ENCODE peak calls at places on chromosomes 11 and 22, in ten cellular contexts. One of them, this sample, is unnamed.

GRCh38 chr11:108880510-108880909 is 215.6 kb downstream of the DDX10 start:
- DNase-seq in left ventricle myocardium inferior: no peak
- DNase-seq in right lobe of liver: no peak
- DNase-seq in PC-3: no peak
- DNase-seq in heart right ventricle: no peak
- DNase-seq in pancreas: no peak
- DNase-seq in uterus: no peak
- DNase-seq in testis: no peak
- DNase-seq in stomach: no peak
- DNase-seq in kidney epithelial cell: no peak
- DNase-seq in this sample: no peak

GRCh38 chr11:58530236-58530635 is 22.3 kb upstream of the OR5B21 start:
- DNase-seq in heart right ventricle: no peak
- DNase-seq in right lobe of liver: no peak
- DNase-seq in stomach: no peak
- DNase-seq in testis: no peak
- DNase-seq in left ventricle myocardium inferior: no peak
- DNase-seq in uterus: no peak
- DNase-seq in pancreas: no peak
- DNase-seq in kidney epithelial cell: no peak
- DNase-seq in PC-3: no peak
- DNase-seq in this sample: no peak

GRCh38 chr22:17269224-17269606 is 50.0 kb upstream of the ADA2 start:
- DNase-seq in pancreas: no peak
- DNase-seq in right lobe of liver: no peak
- DNase-seq in testis: no peak
- DNase-seq in PC-3: no peak
- DNase-seq in heart right ventricle: no peak
- DNase-seq in stomach: no peak
- DNase-seq in kidney epithelial cell: no peak
- DNase-seq in left ventricle myocardium inferior: no peak
- DNase-seq in uterus: no peak
- DNase-seq in this sample: no peak

GRCh38 chr11:29093416-29093815 is 923.4 kb downstream of the KCNA4 start:
- DNase-seq in uterus: no peak
- DNase-seq in left ventricle myocardium inferior: no peak
- DNase-seq in stomach: no peak
- DNase-seq in testis: no peak
- DNase-seq in kidney epithelial cell: no peak
- DNase-seq in heart right ventricle: no peak
- DNase-seq in right lobe of liver: no peak
- DNase-seq in PC-3: peak; percentile 69
- DNase-seq in pancreas: no peak
- DNase-seq in this sample: peak; percentile 21

GRCh38 chr22:48071305-48071704 is 1308.9 kb downstream of the TBC1D22A start:
- DNase-seq in kidney epithelial cell: no peak
- DNase-seq in PC-3: no peak
- DNase-seq in stomach: no peak
- DNase-seq in pancreas: no peak
- DNase-seq in uterus: no peak
- DNase-seq in left ventricle myocardium inferior: no peak
- DNase-seq in right lobe of liver: no peak
- DNase-seq in testis: no peak
- DNase-seq in heart right ventricle: no peak
- DNase-seq in this sample: no peak

GRCh38 chr11:8219257-8220021 is 44.2 kb downstream of the LMO1 start:
- DNase-seq in left ventricle myocardium inferior: no peak
- DNase-seq in kidney epithelial cell: peak; percentile 23
- DNase-seq in pancreas: no peak
- DNase-seq in testis: peak; percentile 70
- DNase-seq in heart right ventricle: no peak
- DNase-seq in right lobe of liver: peak; percentile 43
- DNase-seq in uterus: no peak
- DNase-seq in stomach: peak; percentile 64
- DNase-seq in PC-3: peak; percentile 67
- DNase-seq in this sample: no peak

GRCh38 chr22:37260939-37261338 is 16.9 kb upstream of the RAC2 start:
- DNase-seq in uterus: no peak
- DNase-seq in heart right ventricle: peak; percentile 36
- DNase-seq in left ventricle myocardium inferior: peak; percentile 55
- DNase-seq in stomach: peak; percentile 67
- DNase-seq in kidney epithelial cell: no peak
- DNase-seq in right lobe of liver: peak; percentile 60
- DNase-seq in PC-3: peak; percentile 57
- DNase-seq in pancreas: peak; percentile 76
- DNase-seq in testis: peak; percentile 81
- DNase-seq in this sample: no peak

GRCh38 chr11:73323464-73323863 is 15.4 kb downstream of the ARHGEF17 start:
- DNase-seq in testis: peak; percentile 87
- DNase-seq in pancreas: peak; percentile 64
- DNase-seq in stomach: peak; percentile 47
- DNase-seq in heart right ventricle: peak; percentile 83
- DNase-seq in PC-3: no peak
- DNase-seq in kidney epithelial cell: no peak
- DNase-seq in right lobe of liver: peak; percentile 56
- DNase-seq in left ventricle myocardium inferior: peak; percentile 85
- DNase-seq in uterus: peak; percentile 96
- DNase-seq in this sample: no peak

GRCh38 chr11:96237759-96238158 is 105.2 kb downstream of the MAML2 start:
- DNase-seq in right lobe of liver: no peak
- DNase-seq in PC-3: no peak
- DNase-seq in heart right ventricle: no peak
- DNase-seq in kidney epithelial cell: no peak
- DNase-seq in left ventricle myocardium inferior: no peak
- DNase-seq in stomach: no peak
- DNase-seq in testis: no peak
- DNase-seq in pancreas: no peak
- DNase-seq in uterus: no peak
- DNase-seq in this sample: no peak

GRCh38 chr11:109970516-109971183 is 122.5 kb upstream of the ZC3H12C start:
- DNase-seq in stomach: no peak
- DNase-seq in heart right ventricle: no peak
- DNase-seq in left ventricle myocardium inferior: no peak
- DNase-seq in PC-3: no peak
- DNase-seq in pancreas: no peak
- DNase-seq in right lobe of liver: no peak
- DNase-seq in kidney epithelial cell: no peak
- DNase-seq in uterus: no peak
- DNase-seq in testis: no peak
- DNase-seq in this sample: no peak

GRCh38 chr11:76626921-76627391 is 43.6 kb downstream of the LRRC32 start:
- DNase-seq in testis: no peak
- DNase-seq in heart right ventricle: no peak
- DNase-seq in stomach: no peak
- DNase-seq in PC-3: peak; percentile 16
- DNase-seq in uterus: no peak
- DNase-seq in pancreas: no peak
- DNase-seq in right lobe of liver: no peak
- DNase-seq in left ventricle myocardium inferior: no peak
- DNase-seq in kidney epithelial cell: no peak
- DNase-seq in this sample: no peak

GRCh38 chr22:45254388-45254787 is 13.7 kb upstream of the KIAA0930 start:
- DNase-seq in left ventricle myocardium inferior: no peak
- DNase-seq in right lobe of liver: no peak
- DNase-seq in kidney epithelial cell: no peak
- DNase-seq in heart right ventricle: no peak
- DNase-seq in PC-3: no peak
- DNase-seq in testis: no peak
- DNase-seq in uterus: no peak
- DNase-seq in stomach: no peak
- DNase-seq in pancreas: no peak
- DNase-seq in this sample: no peak

GRCh38 chr22:45253039-45253641 is 12.4 kb upstream of the KIAA0930 start:
- DNase-seq in stomach: no peak
- DNase-seq in testis: no peak
- DNase-seq in heart right ventricle: no peak
- DNase-seq in right lobe of liver: no peak
- DNase-seq in left ventricle myocardium inferior: no peak
- DNase-seq in PC-3: no peak
- DNase-seq in uterus: no peak
- DNase-seq in kidney epithelial cell: no peak
- DNase-seq in pancreas: no peak
- DNase-seq in this sample: no peak

GRCh38 chr22:45246060-45246985 is 5.6 kb upstream of the KIAA0930 start:
- DNase-seq in testis: no peak
- DNase-seq in PC-3: peak; percentile 85
- DNase-seq in right lobe of liver: peak; percentile 64
- DNase-seq in pancreas: no peak
- DNase-seq in uterus: peak; percentile 78
- DNase-seq in kidney epithelial cell: peak; percentile 96
- DNase-seq in left ventricle myocardium inferior: no peak
- DNase-seq in stomach: peak; percentile 81
- DNase-seq in heart right ventricle: no peak
- DNase-seq in this sample: peak; percentile 97

GRCh38 chr22:45251828-45252227 is 11.1 kb upstream of the KIAA0930 start:
- DNase-seq in left ventricle myocardium inferior: no peak
- DNase-seq in PC-3: no peak
- DNase-seq in kidney epithelial cell: no peak
- DNase-seq in pancreas: no peak
- DNase-seq in testis: no peak
- DNase-seq in uterus: no peak
- DNase-seq in stomach: no peak
- DNase-seq in heart right ventricle: no peak
- DNase-seq in right lobe of liver: no peak
- DNase-seq in this sample: no peak

DNA sequence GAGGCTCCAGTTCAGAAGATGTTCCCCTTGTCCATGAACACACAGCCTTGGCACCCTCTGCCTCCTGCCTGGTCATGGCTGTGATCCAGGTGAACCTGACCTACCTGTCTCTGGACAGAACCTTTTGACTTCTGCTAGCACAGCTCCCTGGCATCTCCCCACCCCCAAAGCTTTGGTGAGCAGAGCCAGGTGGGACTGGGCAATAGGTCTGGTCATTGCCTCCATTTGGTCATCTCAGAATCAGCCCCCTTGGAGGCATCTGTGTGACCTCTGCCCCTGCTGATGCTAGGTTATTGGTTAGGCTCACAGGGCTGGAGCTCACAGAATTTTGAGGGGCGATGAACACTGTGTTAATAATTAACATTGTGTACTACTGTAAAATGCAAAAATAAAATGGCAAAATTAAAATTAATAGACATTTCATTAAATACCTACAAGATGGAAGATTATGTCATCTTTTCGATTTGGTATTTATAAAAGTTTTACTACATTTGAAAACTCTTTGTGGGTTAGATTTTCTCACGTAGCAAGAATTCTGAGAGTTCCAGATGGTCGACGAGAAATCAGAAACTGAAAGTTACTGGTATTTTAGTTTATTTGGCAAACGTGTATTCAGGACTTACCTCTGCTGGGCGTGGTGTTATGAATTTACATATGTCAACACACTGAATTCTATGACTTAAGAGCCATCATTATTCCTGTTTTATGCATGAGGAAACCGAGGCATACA is 8.3 kb upstream of the KIAA0930 start:
- DNase-seq in pancreas: no peak
- DNase-seq in heart right ventricle: no peak
- DNase-seq in stomach: no peak
- DNase-seq in PC-3: no peak
- DNase-seq in uterus: no peak
- DNase-seq in right lobe of liver: peak; percentile 86
- DNase-seq in kidney epithelial cell: no peak
- DNase-seq in left ventricle myocardium inferior: no peak
- DNase-seq in testis: no peak
- DNase-seq in this sample: no peak
- H3K4me3 ChIP-seq in pancreas: no peak overlapping the region
- H3K4me3 ChIP-seq in heart right ventricle: no peak overlapping the region
- H3K4me3 ChIP-seq in stomach: no peak overlapping the region
- H3K4me3 ChIP-seq in PC-3: no peak overlapping the region
- H3K4me3 ChIP-seq in uterus: no peak overlapping the region
- H3K4me3 ChIP-seq in right lobe of liver: peak overlapping the region; percentile 16
- H3K4me3 ChIP-seq in kidney epithelial cell: no peak overlapping the region
- H3K4me3 ChIP-seq in left ventricle myocardium inferior: no peak overlapping the region
- H3K4me3 ChIP-seq in testis: no peak overlapping the region
- H3K4me3 ChIP-seq in this sample: no peak overlapping the region

DNA sequence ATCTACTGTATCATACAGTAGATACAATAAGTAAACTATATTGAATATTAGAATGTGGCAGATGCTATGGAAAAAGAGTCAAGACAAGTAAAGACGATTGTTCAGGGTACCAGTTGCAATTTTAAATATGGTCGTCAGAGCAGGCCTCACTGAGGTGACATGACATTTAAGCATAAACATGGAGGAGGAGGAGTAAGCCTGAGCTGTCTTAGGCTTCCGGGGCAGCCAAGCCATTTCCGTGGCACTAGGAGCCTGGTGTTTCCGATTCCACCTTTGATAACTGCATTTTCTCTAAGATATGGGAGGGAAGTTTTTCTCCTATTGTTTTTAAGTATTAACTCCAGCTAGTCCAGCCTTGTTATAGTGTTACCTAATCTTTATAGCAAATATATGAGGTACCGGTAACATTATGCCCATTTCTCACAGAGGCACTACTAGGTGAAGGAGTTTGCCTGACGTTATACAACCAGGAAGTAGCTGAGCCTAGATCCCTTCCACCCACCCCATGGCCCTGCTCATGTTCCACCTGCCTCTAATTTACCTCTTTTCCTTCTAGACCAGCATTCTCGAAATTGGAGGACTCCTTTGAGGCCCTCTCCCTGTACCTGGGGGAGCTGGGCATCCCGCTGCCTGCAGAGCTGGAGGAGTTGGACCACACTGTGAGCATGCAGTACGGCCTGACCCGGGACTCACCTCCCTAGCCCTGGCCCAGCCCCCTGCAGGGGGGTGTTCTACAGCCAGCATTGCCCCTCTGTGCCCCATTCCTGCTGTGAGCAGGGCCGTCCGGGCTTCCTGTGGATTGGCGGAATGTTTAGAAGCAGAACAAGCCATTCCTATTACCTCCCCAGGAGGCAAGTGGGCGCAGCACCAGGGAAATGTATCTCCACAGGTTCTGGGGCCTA is 14.3 kb downstream of the PIK3IP1 start:
- DNase-seq in heart right ventricle: no peak
- DNase-seq in pancreas: peak; percentile 55
- DNase-seq in testis: no peak
- DNase-seq in right lobe of liver: no peak
- DNase-seq in uterus: no peak
- DNase-seq in kidney epithelial cell: no peak
- DNase-seq in left ventricle myocardium inferior: no peak
- DNase-seq in stomach: no peak
- DNase-seq in PC-3: no peak
- DNase-seq in this sample: no peak
- H3K36me3 ChIP-seq in heart right ventricle: no peaks in the 10 kb centered on the region
- H3K36me3 ChIP-seq in pancreas: peaks cover 23% of the 10 kb centered on the region
- H3K36me3 ChIP-seq in testis: no peaks in the 10 kb centered on the region
- H3K36me3 ChIP-seq in right lobe of liver: peaks cover 7% of the 10 kb centered on the region
- H3K36me3 ChIP-seq in uterus: no peaks in the 10 kb centered on the region
- H3K36me3 ChIP-seq in kidney epithelial cell: peaks cover 3% of the 10 kb centered on the region
- H3K36me3 ChIP-seq in left ventricle myocardium inferior: peaks cover 84% of the 10 kb centered on the region
- H3K36me3 ChIP-seq in stomach: peaks cover 68% of the 10 kb centered on the region
- H3K36me3 ChIP-seq in PC-3: peaks cover under 1% of the 10 kb centered on the region
- H3K36me3 ChIP-seq in this sample: peaks cover 20% of the 10 kb centered on the region

GRCh38 chr11:82315093-82315492 is 418.6 kb downstream of the FAM181B start:
- DNase-seq in kidney epithelial cell: no peak
- DNase-seq in left ventricle myocardium inferior: no peak
- DNase-seq in testis: peak; percentile 68
- DNase-seq in stomach: no peak
- DNase-seq in heart right ventricle: no peak
- DNase-seq in PC-3: peak; percentile 46
- DNase-seq in right lobe of liver: peak; percentile 25
- DNase-seq in uterus: peak; percentile 16
- DNase-seq in pancreas: no peak
- DNase-seq in this sample: no peak
- TF ChIP-seq CTCF in kidney epithelial cell: peak; percentile 62
- TF ChIP-seq CTCF in left ventricle myocardium inferior: no peak
- TF ChIP-seq CTCF in testis: peak; percentile 31
- TF ChIP-seq CTCF in stomach: no peak
- TF ChIP-seq CTCF in heart right ventricle: no peak
- TF ChIP-seq CTCF in PC-3: peak; percentile 57
- TF ChIP-seq CTCF in right lobe of liver: peak; percentile 33
- TF ChIP-seq CTCF in uterus: no peak
- TF ChIP-seq CTCF in pancreas: peak; percentile 40
- TF ChIP-seq CTCF in this sample: no peak

GRCh38 chr11:94767701-94768601 is at the start of gene AMOTL1:
- DNase-seq in uterus: peak; percentile 88
- DNase-seq in left ventricle myocardium inferior: peak; percentile 90
- DNase-seq in right lobe of liver: peak; percentile 89
- DNase-seq in testis: peak; percentile 87
- DNase-seq in stomach: peak; percentile 71
- DNase-seq in kidney epithelial cell: peak; percentile 74
- DNase-seq in heart right ventricle: peak; percentile 89
- DNase-seq in pancreas: peak; percentile 94
- DNase-seq in PC-3: peak; percentile 96
- DNase-seq in this sample: no peak
- H3K4me3 ChIP-seq in uterus: peak within 1 kb of the TSS; percentile 77
- H3K4me3 ChIP-seq in left ventricle myocardium inferior: peak within 1 kb of the TSS; percentile 84
- H3K4me3 ChIP-seq in right lobe of liver: peak within 1 kb of the TSS; percentile 84
- H3K4me3 ChIP-seq in testis: peak within 1 kb of the TSS; percentile 83
- H3K4me3 ChIP-seq in stomach: peak within 1 kb of the TSS; percentile 88
- H3K4me3 ChIP-seq in kidney epithelial cell: peak within 1 kb of the TSS; percentile 84
- H3K4me3 ChIP-seq in heart right ventricle: peak within 1 kb of the TSS; percentile 89
- H3K4me3 ChIP-seq in pancreas: peak within 1 kb of the TSS; percentile 68
- H3K4me3 ChIP-seq in PC-3: peak within 1 kb of the TSS; percentile 94
- H3K4me3 ChIP-seq in this sample: peak within 1 kb of the TSS; percentile 56

This sample was measured in BJ.